ENCODE peak calls at places on chromosomes 2 and 18, in eight cellular contexts. S is cardiac muscle cell, R is colonic mucosa, Q is GM23338, G is GM23248, P is hepatocyte, U is prostate gland, Y is spleen. Z is an unnamed sample.

GRCh38 chr18:62339106-62339988 is 14.2 kb downstream of the TNFRSF11A start:
- DNase-seq in U (no peak), R (peak; percentile 56), Y (no peak), G (peak; percentile 85), P (peak; percentile 52), Q (peak; percentile 64), S (no peak), Z (no peak)

GRCh38 chr2:88694015-88694414 is 2.5 kb downstream of the RPIA start:
- DNase-seq in G (no peak), S (no peak), Y (no peak), R (no peak), P (no peak), U (no peak), Q (no peak), Z (no peak)

GRCh38 chr18:58884694-58885093 is 20.0 kb downstream of the ZNF532 start:
- DNase-seq in Q (no peak), Y (no peak), G (no peak), R (no peak), S (no peak), P (no peak), U (no peak), Z (no peak)

GRCh38 chr2:130744287-130745117 is 10.8 kb upstream of the AMER3 start:
- DNase-seq in Q (peak; percentile 8), S (peak; percentile 90), P (peak; percentile 77), R (peak; percentile 67), U (no peak), G (no peak), Y (no peak), Z (no peak)

GRCh38 chr2:120239488-120240287 is 13.0 kb upstream of the RALB start:
- DNase-seq in U (no peak), G (peak; percentile 95), S (no peak), Q (peak; percentile 71), Y (peak; percentile 56), R (no peak), P (peak; percentile 85), Z (peak; percentile 65)

GRCh38 chr18:7617738-7618422 is 50.8 kb downstream of the PTPRM start:
- DNase-seq in R (peak; percentile 32), G (peak; percentile 89), S (peak; percentile 67), Y (no peak), P (peak; percentile 37), Q (peak; percentile 59), U (peak; percentile 44), Z (peak; percentile 92)

GRCh38 chr2:216131175-216131926 is 22.2 kb downstream of the XRCC5 start:
- DNase-seq in Y (no peak), P (no peak), G (no peak), U (no peak), R (no peak), S (no peak), Q (no peak), Z (no peak)

GRCh38 chr18:62863629-62864028 is 148.3 kb downstream of the PHLPP1 start:
- DNase-seq in Q (no peak), U (no peak), G (peak; percentile 28), S (no peak), P (no peak), Y (no peak), R (no peak), Z (no peak)

GRCh38 chr2:114714316-114714715 is 271.9 kb downstream of the DPP10 start:
- DNase-seq in Q (peak; percentile 49), R (no peak), Y (no peak), U (no peak), S (no peak), P (no peak), G (no peak), Z (no peak)

GRCh38 chr18:47399475-47399874 is 148.0 kb upstream of the SKOR2 start:
- DNase-seq in S (no peak), Y (no peak), U (no peak), P (no peak), G (no peak), R (no peak), Q (no peak), Z (no peak)

GRCh38 chr18:50507120-50507590 is 52.7 kb upstream of the MAPK4 start:
- DNase-seq in G (peak; percentile 32), R (no peak), P (peak; percentile 78), Y (no peak), S (peak; percentile 81), Q (peak; percentile 84), U (peak; percentile 29), Z (no peak)

GRCh38 chr2:191114403-191114886 is 36.3 kb downstream of the STAT4 start:
- DNase-seq in Q (no peak), G (peak; percentile 45), P (no peak), S (no peak), U (no peak), R (no peak), Y (no peak), Z (no peak)

GRCh38 chr2:42953216-42953615 is 160.8 kb upstream of the HAAO start:
- DNase-seq in P (no peak), S (no peak), U (no peak), Y (no peak), Q (no peak), G (no peak), R (no peak), Z (no peak)

GRCh38 chr2:39127973-39128372 is 7.1 kb upstream of the SOS1 start:
- DNase-seq in R (no peak), S (no peak), P (no peak), G (peak; percentile 67), Q (no peak), Y (no peak), U (no peak), Z (no peak)

GRCh38 chr2:179239838-179240237 is 24.8 kb downstream of the SESTD1 start:
- DNase-seq in G (no peak), R (no peak), U (no peak), P (no peak), Q (no peak), S (no peak), Y (no peak), Z (no peak)
- H3K27ac ChIP-seq in G (no peak overlapping the region), R (no peak overlapping the region), U (no peak overlapping the region), P (peak overlapping the region; percentile 14), Q (no peak overlapping the region), S (no peak overlapping the region), Y (no peak overlapping the region), Z (no peak overlapping the region)

GRCh38 chr2:98608118-98608961 is at the start of the genes COA5 and UNC50:
- DNase-seq in U (peak; percentile 86), S (peak; percentile 94), G (peak; percentile 96), Y (peak; percentile 98), P (peak; percentile 96), R (peak; percentile 90), Q (peak; percentile 94), Z (peak; percentile 90)

GRCh38 chr2:98607104-98607503 is 1.2 kb downstream of the COA5 start:
- DNase-seq in S (no peak), R (no peak), U (no peak), G (no peak), Y (peak; percentile 47), Q (no peak), P (no peak), Z (no peak)

GRCh38 chr2:98606431-98606830 is 1.9 kb downstream of the COA5 start:
- DNase-seq in P (no peak), U (no peak), S (no peak), R (no peak), Y (no peak), Q (no peak), G (no peak), Z (no peak)

GRCh38 chr2:98608962-98609604 is 694 bp downstream of the UNC50 start:
- DNase-seq in G (peak; percentile 78), Y (peak; percentile 85), S (peak; percentile 43), R (no peak), P (peak; percentile 63), U (no peak), Q (peak; percentile 41), Z (peak; percentile 28)

DNA sequence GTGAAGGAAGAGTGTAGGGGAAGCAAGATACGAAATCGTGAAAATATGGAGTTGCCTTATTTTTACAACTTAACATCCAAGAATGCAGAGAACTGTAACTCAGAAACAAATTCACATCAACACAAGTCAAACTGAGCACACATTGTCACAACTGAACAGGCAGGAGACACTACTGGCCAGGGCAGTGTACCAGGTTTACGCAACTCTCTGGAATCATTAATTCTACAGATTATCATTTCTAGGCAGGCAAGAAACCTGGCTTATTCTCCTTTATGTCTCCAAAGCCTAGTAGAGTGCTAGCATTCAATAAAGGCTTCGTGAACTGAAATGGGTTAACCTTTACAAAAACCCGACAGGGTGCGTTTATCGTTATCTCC is 583 bp downstream of the COA5 start:
- DNase-seq in U (no peak), G (peak; percentile 57), Y (no peak), R (no peak), P (peak; percentile 17), S (no peak), Q (no peak), Z (no peak)
- H3K4me1 ChIP-seq in U (peaks cover 13% of the 10 kb centered on the region), G (peaks cover 27% of the 10 kb centered on the region), Y (peaks cover 78% of the 10 kb centered on the region), R (peaks cover 14% of the 10 kb centered on the region), P (peaks cover 33% of the 10 kb centered on the region), S (peaks cover 15% of the 10 kb centered on the region), Q (peaks cover 17% of the 10 kb centered on the region), Z (peaks cover 26% of the 10 kb centered on the region)

GRCh38 chr2:40455661-40456060 is 3.8 kb upstream of the SLC8A1 start:
- DNase-seq in P (no peak), S (no peak), U (no peak), R (no peak), Q (no peak), G (peak; percentile 40), Y (no peak), Z (no peak)

GRCh38 chr2:40458271-40458794 is 6.4 kb upstream of the SLC8A1 start:
- DNase-seq in U (no peak), G (no peak), S (peak; percentile 37), Y (no peak), P (no peak), Q (no peak), R (no peak), Z (no peak)

GRCh38 chr2:40463112-40463511 is 11.2 kb upstream of the SLC8A1 start:
- DNase-seq in U (no peak), G (no peak), Y (no peak), S (no peak), P (no peak), Q (no peak), R (no peak), Z (no peak)

GRCh38 chr2:40451926-40452605 is at the start of gene SLC8A1:
- DNase-seq in G (peak; percentile 78), R (no peak), Y (peak; percentile 85), S (peak; percentile 54), P (peak; percentile 54), Q (peak; percentile 67), U (no peak), Z (peak; percentile 44)

GRCh38 chr2:40457846-40458245 is 6.0 kb upstream of the SLC8A1 start:
- DNase-seq in Y (no peak), Q (no peak), U (no peak), G (peak; percentile 56), P (no peak), S (no peak), R (no peak), Z (peak; percentile 26)
- H3K4me3 ChIP-seq in Y (no peak overlapping the region), Q (no peak overlapping the region), U (no peak overlapping the region), G (no peak overlapping the region), P (no peak overlapping the region), S (no peak overlapping the region), R (no peak overlapping the region), Z (no peak overlapping the region)

GRCh38 chr2:24077535-24077877 is 1.4 kb upstream of the SF3B6 start:
- DNase-seq in Q (no peak), R (no peak), U (no peak), G (no peak), S (no peak), P (no peak), Y (no peak), Z (no peak)
- H3K27ac ChIP-seq in Q (peak overlapping the region; percentile 93), R (peak overlapping the region; percentile 76), U (peak overlapping the region; percentile 98), G (peak overlapping the region; percentile 68), S (peak overlapping the region; percentile 32), P (peak overlapping the region; percentile 95), Y (peak overlapping the region; percentile 95), Z (no peak overlapping the region)